ENCODE peak calls at places on chromosomes 3 and 15, in seven cellular contexts. C, T, K, G, Y, Q and V are unnamed samples.

GRCh38 chr3:124298951-124299350 is 307.0 kb upstream of the ROPN1 start:
- DNase-seq in C (no peak), G (peak; percentile 17), Y (no peak), Q (no peak), T (no peak), K (no peak), V (no peak)

GRCh38 chr15:68619303-68619698 is 40.5 kb downstream of the CORO2B start:
- DNase-seq in C (no peak), K (no peak), Q (no peak), Y (no peak), G (no peak), T (no peak), V (no peak)

GRCh38 chr15:67005294-67005996 is 60.0 kb upstream of the SMAD3 start:
- DNase-seq in T (no peak), K (no peak), C (no peak), G (no peak), Q (no peak), Y (no peak), V (no peak)

GRCh38 chr3:50365080-50365841 is 5.9 kb upstream of the TMEM115 start:
- DNase-seq in Q (peak; percentile 92), K (peak; percentile 90), G (peak; percentile 86), Y (peak; percentile 79), T (peak; percentile 48), C (peak; percentile 20), V (no peak)

GRCh38 chr3:128074851-128075515 is 22.7 kb downstream of the SEC61A1 start:
- DNase-seq in Y (no peak), Q (no peak), G (no peak), T (no peak), K (no peak), C (no peak), V (no peak)

GRCh38 chr3:43759297-43759782 is 68.6 kb downstream of the ABHD5 start:
- DNase-seq in Q (no peak), T (peak; percentile 94), G (no peak), Y (peak; percentile 33), C (no peak), K (no peak), V (peak; percentile 26)

GRCh38 chr15:76776969-76777368 is 128.2 kb downstream of the SCAPER start:
- DNase-seq in Q (no peak), T (no peak), Y (no peak), G (no peak), K (no peak), C (no peak), V (no peak)

GRCh38 chr15:88649286-88649733 is 10.5 kb downstream of the ISG20 start:
- DNase-seq in Y (no peak), C (peak; percentile 95), Q (no peak), T (peak; percentile 97), K (peak; percentile 73), G (peak; percentile 53), V (peak; percentile 53)

GRCh38 chr3:178480795-178481194 is 55.4 kb upstream of the KCNMB2 start:
- DNase-seq in Q (no peak), K (no peak), C (no peak), G (no peak), T (no peak), Y (no peak), V (no peak)

DNA sequence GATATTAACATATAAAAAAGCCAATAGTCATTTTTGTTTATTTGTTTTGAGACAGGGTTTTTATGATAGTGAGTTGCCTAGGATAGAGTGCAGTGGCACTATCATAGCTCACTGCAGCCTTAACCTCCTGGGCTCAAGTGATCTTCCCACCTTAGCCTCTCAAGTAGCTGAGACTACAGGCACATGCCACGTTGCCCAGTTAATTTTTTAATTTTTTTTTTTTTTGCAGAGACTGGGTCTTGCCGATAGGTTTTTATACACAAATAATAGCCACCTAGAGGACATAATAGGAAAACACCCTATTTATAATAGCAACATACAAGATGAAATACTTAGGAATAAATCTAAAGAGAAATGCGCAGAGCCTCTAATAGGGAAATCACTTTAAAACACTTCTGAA is 13.3 kb downstream of the EIF3J start:
- DNase-seq in G (no peak), Q (no peak), T (peak; percentile 6), C (no peak), K (no peak), Y (no peak), V (peak; percentile 19)
- TF ChIP-seq CTCF in G (peak; percentile 12), Q (no peak), T (peak; percentile 24), C (peak; percentile 52), K (peak; percentile 64), Y (peak; percentile 30), V (peak; percentile 29)

DNA sequence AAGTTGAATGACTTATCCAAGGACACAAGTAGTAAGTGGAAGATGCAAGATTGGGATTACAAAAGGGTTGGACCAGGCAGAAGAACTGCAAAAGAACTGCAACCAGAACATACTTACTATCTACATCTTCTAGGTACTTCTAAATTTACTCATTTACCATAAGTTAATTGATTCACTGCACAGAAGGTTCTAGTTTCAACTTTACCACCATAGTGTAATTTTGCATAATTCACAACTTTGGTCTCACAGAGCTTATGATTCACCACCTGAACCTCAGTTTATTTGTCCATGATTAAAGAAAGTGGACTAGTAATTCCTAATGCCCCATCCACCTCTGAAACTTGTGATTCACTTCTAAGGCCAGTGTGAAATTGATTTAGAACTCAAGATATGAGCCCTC is 236.8 kb upstream of the UBE2E2 start:
- DNase-seq in G (no peak), K (no peak), C (no peak), Y (no peak), Q (no peak), T (no peak), V (no peak)
- TF ChIP-seq CTCF in G (no peak), K (no peak), C (no peak), Y (no peak), Q (no peak), T (no peak), V (no peak)

GRCh38 chr3:32919920-32920319 is 31.5 kb upstream of the CCR4 start:
- DNase-seq in Y (no peak), G (no peak), T (no peak), Q (no peak), K (no peak), C (no peak), V (no peak)
- TF ChIP-seq CTCF in Y (no peak), G (no peak), T (no peak), Q (no peak), K (no peak), C (no peak), V (no peak)

DNA sequence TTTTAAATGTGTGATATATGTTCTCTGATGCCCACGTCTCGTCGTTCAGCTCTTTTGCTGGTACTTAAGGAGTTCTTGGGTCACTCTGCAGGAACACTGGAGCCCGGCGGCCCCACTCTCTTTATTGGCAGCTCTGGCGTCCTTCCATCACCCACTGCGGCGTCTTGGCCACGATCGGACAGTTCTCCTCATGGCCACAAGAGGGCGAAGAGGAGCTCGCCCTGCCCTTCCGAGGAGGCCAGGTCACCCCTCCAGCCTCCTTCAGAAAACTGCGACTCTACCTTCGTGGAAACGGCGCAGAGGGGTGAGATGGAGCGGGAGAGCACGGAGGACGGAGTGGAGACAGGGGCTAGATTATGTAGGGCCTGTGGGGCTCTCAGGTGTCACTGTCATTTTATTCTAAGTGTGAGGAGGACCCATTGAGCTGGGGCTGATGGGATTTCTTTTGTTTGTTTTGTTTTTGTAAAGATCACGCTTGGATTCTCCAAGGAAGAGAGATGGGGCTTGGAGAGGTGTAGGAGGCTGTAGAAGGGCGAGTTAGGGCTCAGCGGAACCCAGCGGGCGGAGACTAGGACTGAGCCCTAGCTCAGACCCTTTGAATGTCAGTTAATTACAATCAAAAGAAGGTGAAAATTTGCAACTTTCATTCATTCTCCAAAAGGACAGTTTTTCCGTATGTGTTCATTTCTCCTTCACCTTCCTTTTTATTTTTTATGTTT is 28.0 kb upstream of the GABRA5 start:
- DNase-seq in T (no peak), K (no peak), C (no peak), G (no peak), Q (no peak), Y (no peak), V (no peak)
- TF ChIP-seq CTCF in T (peak; percentile 25), K (peak; percentile 63), C (peak; percentile 41), G (peak; percentile 18), Q (no peak), Y (no peak), V (peak; percentile 13)

DNA sequence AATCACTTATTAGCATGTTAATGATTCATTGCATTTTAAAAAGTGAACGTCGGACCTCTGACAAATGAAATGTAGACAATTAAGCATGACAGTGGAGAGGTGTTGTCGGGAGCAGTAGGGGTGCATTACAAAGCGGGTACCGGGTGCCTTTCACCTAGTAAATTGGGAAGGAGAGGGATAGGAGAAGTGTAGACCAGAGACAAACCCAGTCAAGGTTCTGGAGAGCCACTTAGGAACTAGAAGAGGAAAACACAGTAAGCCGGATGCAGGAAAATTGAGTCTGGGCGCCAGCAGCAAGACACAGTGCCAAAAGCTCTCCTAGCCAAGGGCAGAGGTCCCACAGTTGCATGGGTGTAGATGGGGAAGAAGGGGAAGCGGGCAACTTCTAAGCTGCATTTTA is 3.1 kb upstream of the CERS3 start:
- DNase-seq in Y (no peak), G (no peak), C (no peak), Q (no peak), T (no peak), K (no peak), V (no peak)
- TF ChIP-seq CTCF in Y (no peak), G (no peak), C (no peak), Q (no peak), T (no peak), K (no peak), V (no peak)

GRCh38 chr15:90705212-90705611 is 11.9 kb upstream of the BLM start:
- DNase-seq in Q (no peak), K (no peak), T (no peak), C (no peak), G (no peak), Y (no peak), V (no peak)

GRCh38 chr15:90701048-90701447 is 16.1 kb upstream of the BLM start:
- DNase-seq in Q (no peak), Y (no peak), K (no peak), T (no peak), G (no peak), C (no peak), V (no peak)

GRCh38 chr15:90703455-90703854 is 13.7 kb upstream of the BLM start:
- DNase-seq in C (no peak), Y (no peak), G (no peak), T (no peak), Q (no peak), K (no peak), V (no peak)

GRCh38 chr15:90698629-90699028 is 18.5 kb upstream of the BLM start:
- DNase-seq in T (no peak), Y (no peak), C (no peak), G (no peak), K (no peak), Q (no peak), V (no peak)

GRCh38 chr15:90701880-90702630 is 15.1 kb upstream of the BLM start:
- DNase-seq in C (no peak), T (no peak), K (no peak), G (peak; percentile 23), Y (no peak), Q (no peak), V (no peak)
- TF ChIP-seq CTCF in C (no peak), T (no peak), K (no peak), G (no peak), Y (no peak), Q (no peak), V (no peak)